ENCODE peak calls at places on chromosomes 12 and 14, in ten cellular contexts. One of them, this sample, is unnamed.

GRCh38 chr14:75566752-75567151 is 11.7 kb upstream of the FLVCR2 start:
- DNase-seq in stomach: no peak
- DNase-seq in RWPE2: no peak
- DNase-seq in left ventricle myocardium inferior: no peak
- DNase-seq in cardiac muscle cell: no peak
- DNase-seq in fibroblast of lung: no peak
- DNase-seq in astrocyte: no peak
- DNase-seq in heart left ventricle: no peak
- DNase-seq in heart right ventricle: no peak
- DNase-seq in HCT116: no peak
- DNase-seq in this sample: no peak

GRCh38 chr12:29589852-29590251 is 92.4 kb upstream of the OVCH1 start:
- DNase-seq in heart right ventricle: no peak
- DNase-seq in HCT116: no peak
- DNase-seq in astrocyte: no peak
- DNase-seq in RWPE2: no peak
- DNase-seq in stomach: no peak
- DNase-seq in heart left ventricle: no peak
- DNase-seq in fibroblast of lung: peak; percentile 56
- DNase-seq in left ventricle myocardium inferior: no peak
- DNase-seq in cardiac muscle cell: no peak
- DNase-seq in this sample: no peak

GRCh38 chr14:92437729-92438280 is 75.8 kb upstream of the RIN3 start:
- DNase-seq in astrocyte: no peak
- DNase-seq in heart right ventricle: no peak
- DNase-seq in left ventricle myocardium inferior: no peak
- DNase-seq in RWPE2: no peak
- DNase-seq in fibroblast of lung: no peak
- DNase-seq in stomach: no peak
- DNase-seq in HCT116: no peak
- DNase-seq in cardiac muscle cell: no peak
- DNase-seq in heart left ventricle: no peak
- DNase-seq in this sample: no peak

GRCh38 chr14:44165286-44165685 is 341.8 kb downstream of the FSCB start:
- DNase-seq in stomach: no peak
- DNase-seq in RWPE2: no peak
- DNase-seq in fibroblast of lung: no peak
- DNase-seq in astrocyte: no peak
- DNase-seq in left ventricle myocardium inferior: no peak
- DNase-seq in heart left ventricle: no peak
- DNase-seq in cardiac muscle cell: no peak
- DNase-seq in HCT116: no peak
- DNase-seq in heart right ventricle: no peak
- DNase-seq in this sample: no peak

GRCh38 chr12:24911284-24911791 is 37.6 kb downstream of the BCAT1 start:
- DNase-seq in RWPE2: no peak
- DNase-seq in fibroblast of lung: peak; percentile 74
- DNase-seq in stomach: no peak
- DNase-seq in left ventricle myocardium inferior: no peak
- DNase-seq in astrocyte: peak; percentile 91
- DNase-seq in cardiac muscle cell: no peak
- DNase-seq in heart right ventricle: no peak
- DNase-seq in heart left ventricle: no peak
- DNase-seq in HCT116: no peak
- DNase-seq in this sample: no peak

GRCh38 chr14:92963301-92964123 is 40.6 kb downstream of the CHGA start:
- DNase-seq in stomach: no peak
- DNase-seq in heart left ventricle: no peak
- DNase-seq in astrocyte: no peak
- DNase-seq in fibroblast of lung: no peak
- DNase-seq in heart right ventricle: no peak
- DNase-seq in RWPE2: no peak
- DNase-seq in left ventricle myocardium inferior: peak; percentile 15
- DNase-seq in HCT116: no peak
- DNase-seq in cardiac muscle cell: no peak
- DNase-seq in this sample: no peak

GRCh38 chr12:113120670-113121370 is 14.7 kb downstream of the RASAL1 start:
- DNase-seq in fibroblast of lung: no peak
- DNase-seq in heart left ventricle: no peak
- DNase-seq in RWPE2: no peak
- DNase-seq in stomach: no peak
- DNase-seq in left ventricle myocardium inferior: no peak
- DNase-seq in astrocyte: no peak
- DNase-seq in HCT116: no peak
- DNase-seq in heart right ventricle: no peak
- DNase-seq in cardiac muscle cell: no peak
- DNase-seq in this sample: no peak

GRCh38 chr12:111692575-111693210 is 6.8 kb downstream of the ACAD10 start:
- DNase-seq in left ventricle myocardium inferior: no peak
- DNase-seq in astrocyte: no peak
- DNase-seq in HCT116: no peak
- DNase-seq in heart left ventricle: no peak
- DNase-seq in heart right ventricle: no peak
- DNase-seq in fibroblast of lung: no peak
- DNase-seq in RWPE2: no peak
- DNase-seq in cardiac muscle cell: no peak
- DNase-seq in stomach: no peak
- DNase-seq in this sample: no peak

GRCh38 chr12:54565658-54566552 is 16.5 kb downstream of the PDE1B start:
- DNase-seq in heart left ventricle: no peak
- DNase-seq in astrocyte: no peak
- DNase-seq in left ventricle myocardium inferior: no peak
- DNase-seq in HCT116: no peak
- DNase-seq in cardiac muscle cell: no peak
- DNase-seq in heart right ventricle: no peak
- DNase-seq in fibroblast of lung: no peak
- DNase-seq in stomach: no peak
- DNase-seq in RWPE2: no peak
- DNase-seq in this sample: no peak

GRCh38 chr12:115998789-115999478 is 278.6 kb downstream of the MED13L start:
- DNase-seq in HCT116: no peak
- DNase-seq in stomach: no peak
- DNase-seq in cardiac muscle cell: no peak
- DNase-seq in astrocyte: peak; percentile 3
- DNase-seq in left ventricle myocardium inferior: no peak
- DNase-seq in RWPE2: no peak
- DNase-seq in fibroblast of lung: no peak
- DNase-seq in heart right ventricle: no peak
- DNase-seq in heart left ventricle: no peak
- DNase-seq in this sample: no peak

GRCh38 chr12:88633312-88633711 is 53.0 kb upstream of the KITLG start:
- DNase-seq in stomach: no peak
- DNase-seq in astrocyte: no peak
- DNase-seq in RWPE2: no peak
- DNase-seq in heart right ventricle: no peak
- DNase-seq in left ventricle myocardium inferior: no peak
- DNase-seq in fibroblast of lung: no peak
- DNase-seq in cardiac muscle cell: no peak
- DNase-seq in HCT116: no peak
- DNase-seq in heart left ventricle: no peak
- DNase-seq in this sample: no peak

DNA sequence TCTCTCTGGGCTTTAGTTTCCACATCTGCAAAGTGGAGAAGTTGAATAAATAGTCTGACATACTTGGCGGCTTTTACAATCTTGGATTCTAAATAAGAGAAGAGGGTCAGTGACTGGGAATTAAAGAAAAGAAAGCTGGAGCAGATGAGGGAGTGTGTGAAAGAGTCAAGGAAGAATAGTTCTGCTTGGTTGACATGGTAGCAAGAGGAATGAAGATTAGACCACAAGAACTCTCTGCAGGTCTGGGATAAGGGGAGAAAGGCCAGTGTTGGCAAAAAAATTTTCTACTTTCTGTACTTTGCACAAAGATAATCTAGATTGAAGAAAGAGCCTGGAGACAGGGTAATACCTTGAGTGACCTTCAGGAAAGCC is 5.9 kb downstream of the ITGB7 start:
- DNase-seq in astrocyte: peak; percentile 62
- DNase-seq in RWPE2: no peak
- DNase-seq in stomach: no peak
- DNase-seq in heart right ventricle: no peak
- DNase-seq in heart left ventricle: no peak
- DNase-seq in HCT116: no peak
- DNase-seq in left ventricle myocardium inferior: no peak
- DNase-seq in fibroblast of lung: peak; percentile 38
- DNase-seq in cardiac muscle cell: no peak
- DNase-seq in this sample: no peak
- H3K4me3 ChIP-seq in astrocyte: no peak overlapping the region
- H3K4me3 ChIP-seq in RWPE2: no peak overlapping the region
- H3K4me3 ChIP-seq in stomach: no peak overlapping the region
- H3K4me3 ChIP-seq in heart right ventricle: no peak overlapping the region
- H3K4me3 ChIP-seq in heart left ventricle: no peak overlapping the region
- H3K4me3 ChIP-seq in HCT116: no peak overlapping the region
- H3K4me3 ChIP-seq in left ventricle myocardium inferior: no peak overlapping the region
- H3K4me3 ChIP-seq in fibroblast of lung: no peak overlapping the region
- H3K4me3 ChIP-seq in cardiac muscle cell: no peak overlapping the region
- H3K4me3 ChIP-seq in this sample: no peak overlapping the region

DNA sequence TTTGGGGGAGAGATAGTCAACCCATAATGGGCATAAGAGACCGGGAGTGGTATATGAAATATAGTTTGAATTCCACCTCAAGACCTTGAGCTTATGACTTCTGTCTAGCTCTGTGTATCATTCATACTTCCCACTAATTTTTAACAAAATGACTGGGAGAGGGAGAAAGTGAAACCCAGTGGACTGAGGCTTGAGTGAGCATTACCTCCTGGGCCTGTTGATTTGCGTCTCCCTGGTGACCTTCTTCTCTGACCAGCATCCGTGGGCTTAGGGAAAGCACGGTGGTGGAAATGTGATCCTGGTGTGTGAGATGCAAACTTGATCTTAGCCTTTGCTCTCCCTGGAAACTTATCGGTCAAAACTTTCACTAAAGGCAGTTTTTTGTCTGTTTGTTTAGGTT is 207.9 kb upstream of the BCL2L14 start:
- DNase-seq in heart right ventricle: no peak
- DNase-seq in RWPE2: no peak
- DNase-seq in HCT116: no peak
- DNase-seq in astrocyte: peak; percentile 63
- DNase-seq in left ventricle myocardium inferior: no peak
- DNase-seq in fibroblast of lung: peak; percentile 42
- DNase-seq in cardiac muscle cell: no peak
- DNase-seq in stomach: no peak
- DNase-seq in heart left ventricle: no peak
- DNase-seq in this sample: no peak
- H3K27ac ChIP-seq in heart right ventricle: peak overlapping the region; percentile 87
- H3K27ac ChIP-seq in RWPE2: no peak overlapping the region
- H3K27ac ChIP-seq in HCT116: no peak overlapping the region
- H3K27ac ChIP-seq in astrocyte: no peak overlapping the region
- H3K27ac ChIP-seq in left ventricle myocardium inferior: peak overlapping the region; percentile 83
- H3K27ac ChIP-seq in fibroblast of lung: peak overlapping the region; percentile 19
- H3K27ac ChIP-seq in cardiac muscle cell: no peak overlapping the region
- H3K27ac ChIP-seq in stomach: peak overlapping the region; percentile 82
- H3K27ac ChIP-seq in heart left ventricle: peak overlapping the region; percentile 90
- H3K27ac ChIP-seq in this sample: peak overlapping the region; percentile 84

GRCh38 chr12:13200841-13201240 is 4.3 kb downstream of the EMP1 start:
- DNase-seq in RWPE2: no peak
- DNase-seq in heart left ventricle: no peak
- DNase-seq in heart right ventricle: no peak
- DNase-seq in astrocyte: no peak
- DNase-seq in cardiac muscle cell: no peak
- DNase-seq in left ventricle myocardium inferior: no peak
- DNase-seq in fibroblast of lung: no peak
- DNase-seq in stomach: no peak
- DNase-seq in HCT116: no peak
- DNase-seq in this sample: no peak

GRCh38 chr12:13205809-13206559 is 9.5 kb downstream of the EMP1 start:
- DNase-seq in astrocyte: peak; percentile 99
- DNase-seq in left ventricle myocardium inferior: no peak
- DNase-seq in fibroblast of lung: peak; percentile 96
- DNase-seq in heart right ventricle: no peak
- DNase-seq in cardiac muscle cell: no peak
- DNase-seq in heart left ventricle: peak; percentile 45
- DNase-seq in RWPE2: peak; percentile 77
- DNase-seq in stomach: no peak
- DNase-seq in HCT116: peak; percentile 83
- DNase-seq in this sample: no peak

GRCh38 chr12:13206560-13206897 is 10.0 kb downstream of the EMP1 start:
- DNase-seq in HCT116: no peak
- DNase-seq in cardiac muscle cell: no peak
- DNase-seq in RWPE2: no peak
- DNase-seq in fibroblast of lung: no peak
- DNase-seq in heart right ventricle: no peak
- DNase-seq in left ventricle myocardium inferior: no peak
- DNase-seq in stomach: no peak
- DNase-seq in astrocyte: no peak
- DNase-seq in heart left ventricle: no peak
- DNase-seq in this sample: no peak

GRCh38 chr12:13204428-13204827 is 7.9 kb downstream of the EMP1 start:
- DNase-seq in heart left ventricle: no peak
- DNase-seq in HCT116: no peak
- DNase-seq in heart right ventricle: no peak
- DNase-seq in cardiac muscle cell: no peak
- DNase-seq in stomach: no peak
- DNase-seq in left ventricle myocardium inferior: no peak
- DNase-seq in astrocyte: peak; percentile 74
- DNase-seq in RWPE2: no peak
- DNase-seq in fibroblast of lung: peak; percentile 90
- DNase-seq in this sample: no peak

DNA sequence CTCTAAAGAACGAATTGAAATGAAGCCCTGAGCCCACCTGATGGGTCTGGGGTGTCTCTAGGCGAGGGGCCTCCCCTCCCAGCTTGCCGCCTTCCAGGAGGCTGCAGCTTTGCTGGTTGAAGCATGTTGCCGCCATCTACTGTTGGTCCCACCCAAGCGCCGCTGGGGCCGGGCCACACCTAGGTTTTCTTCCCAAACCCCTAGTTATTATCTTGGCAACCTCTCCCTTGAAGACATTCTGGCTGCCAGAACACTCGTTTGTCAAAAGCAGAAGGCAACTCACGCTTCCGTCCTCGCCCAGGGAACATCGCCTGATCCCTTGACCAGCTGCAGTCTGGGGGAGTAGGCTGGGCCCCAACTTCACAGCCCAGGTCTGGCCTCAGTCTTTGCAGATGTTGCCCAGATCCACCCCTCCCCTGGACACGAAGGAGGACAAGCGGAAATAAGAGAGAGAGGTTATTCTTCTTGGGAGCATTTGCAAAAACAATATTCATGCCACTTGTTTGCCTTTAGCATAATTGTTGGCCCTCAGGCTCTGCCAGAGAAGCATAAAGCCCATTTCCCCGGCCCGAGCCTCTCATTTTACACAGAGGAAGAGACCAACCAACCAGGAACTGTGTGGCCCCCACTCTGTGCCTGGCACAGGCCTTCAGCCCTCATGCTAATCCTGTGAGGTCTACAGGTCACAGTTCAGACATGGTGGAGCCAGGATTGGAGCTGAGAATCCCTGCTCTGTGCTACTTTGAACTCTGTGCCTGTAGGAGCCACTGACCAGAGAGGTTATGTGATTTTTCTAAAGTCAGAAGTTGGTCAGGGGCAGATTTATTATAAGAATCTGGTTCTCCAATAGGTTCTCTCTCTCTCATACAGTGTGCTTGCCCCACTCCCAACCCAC is 6.7 kb downstream of the EMP1 start:
- DNase-seq in cardiac muscle cell: peak; percentile 35
- DNase-seq in left ventricle myocardium inferior: peak; percentile 62
- DNase-seq in stomach: no peak
- DNase-seq in heart left ventricle: peak; percentile 66
- DNase-seq in fibroblast of lung: no peak
- DNase-seq in heart right ventricle: peak; percentile 58
- DNase-seq in HCT116: no peak
- DNase-seq in astrocyte: no peak
- DNase-seq in RWPE2: no peak
- DNase-seq in this sample: no peak
- TF ChIP-seq CTCF in cardiac muscle cell: peak; percentile 40
- TF ChIP-seq CTCF in left ventricle myocardium inferior: peak; percentile 52
- TF ChIP-seq CTCF in stomach: no peak
- TF ChIP-seq CTCF in heart left ventricle: peak; percentile 47
- TF ChIP-seq CTCF in fibroblast of lung: peak; percentile 9
- TF ChIP-seq CTCF in heart right ventricle: peak; percentile 41
- TF ChIP-seq CTCF in HCT116: peak; percentile 38
- TF ChIP-seq CTCF in astrocyte: no peak
- TF ChIP-seq CTCF in RWPE2: no peak
- TF ChIP-seq CTCF in this sample: no peak

GRCh38 chr12:52521175-52521574 is 981 bp upstream of the KRT5 start:
- DNase-seq in heart right ventricle: no peak
- DNase-seq in HCT116: peak; percentile 23
- DNase-seq in fibroblast of lung: no peak
- DNase-seq in RWPE2: peak; percentile 90
- DNase-seq in cardiac muscle cell: no peak
- DNase-seq in astrocyte: peak; percentile 62
- DNase-seq in left ventricle myocardium inferior: no peak
- DNase-seq in heart left ventricle: no peak
- DNase-seq in stomach: peak; percentile 38
- DNase-seq in this sample: peak; percentile 59
- H3K4me3 ChIP-seq in heart right ventricle: no peak overlapping the region
- H3K4me3 ChIP-seq in HCT116: no peak overlapping the region
- H3K4me3 ChIP-seq in fibroblast of lung: no peak overlapping the region
- H3K4me3 ChIP-seq in RWPE2: peak overlapping the region; percentile 79
- H3K4me3 ChIP-seq in cardiac muscle cell: no peak overlapping the region
- H3K4me3 ChIP-seq in astrocyte: no peak overlapping the region
- H3K4me3 ChIP-seq in left ventricle myocardium inferior: no peak overlapping the region
- H3K4me3 ChIP-seq in heart left ventricle: no peak overlapping the region
- H3K4me3 ChIP-seq in stomach: no peak overlapping the region
- H3K4me3 ChIP-seq in this sample: no peak overlapping the region

This sample was measured in coronary artery.